ENCODE peak calls at places on chromosomes 11 and 22, in six cellular contexts. One of them, this sample, is unnamed.

GRCh38 chr22:37237371-37238268 is 6.4 kb downstream of the RAC2 start:
- DNase-seq in GM12891: no peak
- DNase-seq in HepG2: no peak
- DNase-seq in K562: no peak
- DNase-seq in H1: no peak
- DNase-seq in GM12878: no peak
- DNase-seq in this sample: no peak

GRCh38 chr11:130523609-130524008 is 75.2 kb downstream of the ADAMTS15 start:
- DNase-seq in GM12878: no peak
- DNase-seq in K562: no peak
- DNase-seq in HepG2: no peak
- DNase-seq in H1: no peak
- DNase-seq in GM12891: no peak
- DNase-seq in this sample: no peak

GRCh38 chr11:92627615-92628201 is 341.7 kb upstream of the MTNR1B start:
- DNase-seq in H1: no peak
- DNase-seq in GM12891: no peak
- DNase-seq in GM12878: no peak
- DNase-seq in K562: no peak
- DNase-seq in HepG2: no peak
- DNase-seq in this sample: no peak

GRCh38 chr11:134367781-134368180 is 36.0 kb downstream of the GLB1L2 start:
- DNase-seq in HepG2: no peak
- DNase-seq in GM12891: no peak
- DNase-seq in H1: no peak
- DNase-seq in K562: no peak
- DNase-seq in GM12878: no peak
- DNase-seq in this sample: no peak

GRCh38 chr11:128521697-128522062 is 65.7 kb downstream of the ETS1 start:
- DNase-seq in GM12891: no peak
- DNase-seq in GM12878: no peak
- DNase-seq in H1: no peak
- DNase-seq in K562: no peak
- DNase-seq in HepG2: no peak
- DNase-seq in this sample: no peak

GRCh38 chr22:26610072-26610958 is 7.5 kb downstream of the CRYBB1 start:
- DNase-seq in GM12891: peak; percentile 65
- DNase-seq in HepG2: no peak
- DNase-seq in GM12878: peak; percentile 93
- DNase-seq in H1: no peak
- DNase-seq in K562: no peak
- DNase-seq in this sample: peak; percentile 76

GRCh38 chr22:17971711-17972110 is 52.6 kb downstream of the MICAL3 start:
- DNase-seq in GM12891: no peak
- DNase-seq in H1: no peak
- DNase-seq in HepG2: no peak
- DNase-seq in K562: no peak
- DNase-seq in GM12878: no peak
- DNase-seq in this sample: no peak

GRCh38 chr11:1782831-1783724 is 19.4 kb upstream of the CTSD start:
- DNase-seq in K562: no peak
- DNase-seq in GM12878: no peak
- DNase-seq in GM12891: no peak
- DNase-seq in H1: no peak
- DNase-seq in HepG2: no peak
- DNase-seq in this sample: no peak

GRCh38 chr11:80167766-80168165 is 726.9 kb upstream of the TENM4 start:
- DNase-seq in GM12878: no peak
- DNase-seq in GM12891: no peak
- DNase-seq in H1: no peak
- DNase-seq in HepG2: no peak
- DNase-seq in K562: no peak
- DNase-seq in this sample: no peak

GRCh38 chr11:73295259-73295995 is 12.6 kb upstream of the ARHGEF17 start:
- DNase-seq in HepG2: peak; percentile 57
- DNase-seq in H1: no peak
- DNase-seq in K562: peak; percentile 80
- DNase-seq in GM12891: peak; percentile 73
- DNase-seq in GM12878: peak; percentile 31
- DNase-seq in this sample: peak; percentile 65

GRCh38 chr22:29917052-29917902 is 34.3 kb downstream of the MTMR3 start:
- DNase-seq in GM12878: no peak
- DNase-seq in GM12891: no peak
- DNase-seq in HepG2: peak; percentile 57
- DNase-seq in K562: no peak
- DNase-seq in H1: no peak
- DNase-seq in this sample: no peak

GRCh38 chr11:109605006-109605405 is 183.0 kb downstream of the C11orf87 start:
- DNase-seq in GM12878: no peak
- DNase-seq in H1: no peak
- DNase-seq in HepG2: no peak
- DNase-seq in GM12891: no peak
- DNase-seq in K562: no peak
- DNase-seq in this sample: no peak

GRCh38 chr22:20433686-20434241 is 3.9 kb downstream of the SCARF2 start:
- DNase-seq in GM12878: no peak
- DNase-seq in K562: no peak
- DNase-seq in GM12891: no peak
- DNase-seq in H1: no peak
- DNase-seq in HepG2: no peak
- DNase-seq in this sample: no peak

GRCh38 chr11:112580864-112581263 is 320.2 kb upstream of the PLET1 start:
- DNase-seq in HepG2: no peak
- DNase-seq in GM12878: no peak
- DNase-seq in GM12891: no peak
- DNase-seq in H1: no peak
- DNase-seq in K562: no peak
- DNase-seq in this sample: no peak

GRCh38 chr22:26321469-26321913 is 107.6 kb upstream of the ASPHD2 start:
- DNase-seq in GM12878: no peak
- DNase-seq in H1: no peak
- DNase-seq in HepG2: no peak
- DNase-seq in GM12891: no peak
- DNase-seq in K562: peak; percentile 15
- DNase-seq in this sample: no peak

GRCh38 chr11:72629266-72629665 is 45.0 kb downstream of the PDE2A start:
- DNase-seq in HepG2: no peak
- DNase-seq in GM12891: no peak
- DNase-seq in GM12878: no peak
- DNase-seq in K562: no peak
- DNase-seq in H1: no peak
- DNase-seq in this sample: no peak

GRCh38 chr11:9016916-9017642 is 13.3 kb upstream of the NRIP3 start:
- DNase-seq in GM12878: no peak
- DNase-seq in H1: no peak
- DNase-seq in HepG2: no peak
- DNase-seq in GM12891: no peak
- DNase-seq in K562: no peak
- DNase-seq in this sample: no peak

GRCh38 chr11:75773595-75774353 is 5.2 kb downstream of the DGAT2 start:
- DNase-seq in GM12878: peak; percentile 92
- DNase-seq in GM12891: peak; percentile 77
- DNase-seq in HepG2: no peak
- DNase-seq in H1: no peak
- DNase-seq in K562: no peak
- DNase-seq in this sample: peak; percentile 75

GRCh38 chr11:58567889-58568512 is 7.7 kb downstream of the LPXN start:
- DNase-seq in GM12878: no peak
- DNase-seq in HepG2: peak; percentile 49
- DNase-seq in H1: peak; percentile 29
- DNase-seq in GM12891: no peak
- DNase-seq in K562: peak; percentile 61
- DNase-seq in this sample: no peak

GRCh38 chr11:94910779-94911178 is 62.6 kb downstream of the CWC15 start:
- DNase-seq in H1: no peak
- DNase-seq in HepG2: no peak
- DNase-seq in GM12891: no peak
- DNase-seq in K562: no peak
- DNase-seq in GM12878: no peak
- DNase-seq in this sample: no peak

GRCh38 chr11:2178906-2179494 is 7.4 kb upstream of the TH start:
- DNase-seq in H1: no peak
- DNase-seq in K562: no peak
- DNase-seq in GM12891: no peak
- DNase-seq in GM12878: no peak
- DNase-seq in HepG2: peak; percentile 32
- DNase-seq in this sample: no peak

GRCh38 chr11:40295466-40295865 is 1164.0 kb downstream of the LRRC4C start:
- DNase-seq in H1: no peak
- DNase-seq in GM12891: no peak
- DNase-seq in GM12878: no peak
- DNase-seq in HepG2: no peak
- DNase-seq in K562: no peak
- DNase-seq in this sample: no peak

GRCh38 chr11:40294343-40294723 is 1165.1 kb downstream of the LRRC4C start:
- DNase-seq in GM12891: no peak
- DNase-seq in H1: no peak
- DNase-seq in GM12878: no peak
- DNase-seq in HepG2: no peak
- DNase-seq in K562: no peak
- DNase-seq in this sample: no peak

GRCh38 chr11:40291304-40292100 is 1168.0 kb downstream of the LRRC4C start:
- DNase-seq in HepG2: no peak
- DNase-seq in GM12891: no peak
- DNase-seq in GM12878: no peak
- DNase-seq in H1: no peak
- DNase-seq in K562: no peak
- DNase-seq in this sample: no peak

GRCh38 chr11:40293655-40294342 is 1165.7 kb downstream of the LRRC4C start:
- DNase-seq in GM12878: peak; percentile 30
- DNase-seq in HepG2: peak; percentile 61
- DNase-seq in GM12891: peak; percentile 56
- DNase-seq in K562: peak; percentile 64
- DNase-seq in H1: peak; percentile 56
- DNase-seq in this sample: peak; percentile 36

DNA sequence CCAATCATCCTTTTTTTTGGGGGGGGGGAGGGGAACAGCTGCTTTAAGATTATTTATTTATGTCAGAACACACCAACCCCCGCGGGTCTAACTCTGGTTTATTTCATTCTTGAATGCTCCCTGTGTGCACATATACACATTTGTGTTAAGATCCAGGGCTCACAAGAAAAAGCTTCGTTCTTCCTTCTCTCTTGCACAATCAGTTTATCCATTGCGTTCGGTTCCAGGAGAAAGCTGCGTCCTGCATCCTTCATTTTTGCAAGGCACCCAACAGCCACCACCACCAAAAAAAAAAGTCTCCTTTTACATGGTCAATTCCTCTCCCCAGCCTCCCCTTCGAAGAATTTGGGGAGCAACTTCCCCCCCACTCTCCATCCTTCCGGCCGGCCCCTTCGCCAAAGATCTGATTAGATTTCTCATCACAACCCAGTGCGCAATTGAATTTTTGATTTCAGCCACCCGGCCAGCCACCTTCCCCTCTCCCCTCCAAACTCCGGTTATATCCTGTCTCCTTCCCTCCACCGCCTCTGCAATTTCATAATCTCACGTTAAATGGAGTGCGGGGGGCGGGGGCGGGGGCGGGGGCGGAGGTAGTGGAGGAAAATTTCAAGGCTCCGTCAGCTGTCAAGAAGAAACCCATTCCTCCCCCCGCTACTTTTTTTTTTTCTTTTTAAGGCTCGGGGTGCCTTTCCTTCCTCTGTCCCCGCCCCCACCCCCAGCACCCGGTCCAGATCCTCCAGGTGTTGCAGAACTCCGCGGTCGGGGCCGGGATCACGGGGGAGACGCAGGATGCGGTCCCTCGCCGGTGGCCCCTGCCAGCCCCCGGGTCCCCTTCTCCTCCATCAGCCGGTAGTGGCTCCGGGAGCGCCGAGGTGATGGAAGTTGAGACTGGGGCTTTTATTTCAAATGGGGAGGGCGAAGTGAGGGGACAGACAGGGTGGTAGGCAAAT is 1166.5 kb downstream of the LRRC4C start:
- DNase-seq in HepG2: no peak
- DNase-seq in H1: no peak
- DNase-seq in K562: no peak
- DNase-seq in GM12891: no peak
- DNase-seq in GM12878: no peak
- DNase-seq in this sample: no peak
- TF ChIP-seq TAF1 in HepG2: no peak
- TF ChIP-seq TAF1 in H1: no peak
- TF ChIP-seq TAF1 in K562: no peak
- TF ChIP-seq TAF1 in GM12891: no peak
- TF ChIP-seq TAF1 in GM12878: no peak
- TF ChIP-seq TAF1 in this sample: no peak

GRCh38 chr11:16223558-16223957 is 132.8 kb downstream of the SOX6 start:
- DNase-seq in GM12878: no peak
- DNase-seq in H1: no peak
- DNase-seq in K562: no peak
- DNase-seq in GM12891: no peak
- DNase-seq in HepG2: no peak
- DNase-seq in this sample: no peak

GRCh38 chr11:16225623-16226022 is 130.7 kb downstream of the SOX6 start:
- DNase-seq in HepG2: no peak
- DNase-seq in GM12878: no peak
- DNase-seq in H1: no peak
- DNase-seq in K562: no peak
- DNase-seq in GM12891: no peak
- DNase-seq in this sample: no peak

GRCh38 chr11:16226245-16226644 is 130.1 kb downstream of the SOX6 start:
- DNase-seq in HepG2: peak; percentile 56
- DNase-seq in H1: no peak
- DNase-seq in K562: no peak
- DNase-seq in GM12891: no peak
- DNase-seq in GM12878: no peak
- DNase-seq in this sample: no peak
- TF ChIP-seq POLR2AphosphoS5 in HepG2: no peak
- TF ChIP-seq POLR2AphosphoS5 in H1: no peak
- TF ChIP-seq POLR2AphosphoS5 in K562: no peak
- TF ChIP-seq POLR2AphosphoS5 in GM12891: no peak
- TF ChIP-seq POLR2AphosphoS5 in GM12878: no peak
- TF ChIP-seq POLR2AphosphoS5 in this sample: no peak

GRCh38 chr11:63609971-63610580 is 4.2 kb downstream of the PLAAT3 start:
- DNase-seq in K562: no peak
- DNase-seq in GM12878: no peak
- DNase-seq in GM12891: no peak
- DNase-seq in H1: no peak
- DNase-seq in HepG2: no peak
- DNase-seq in this sample: no peak
- TF ChIP-seq POLR2A in K562: no peak
- TF ChIP-seq POLR2A in GM12878: no peak
- TF ChIP-seq POLR2A in GM12891: no peak
- TF ChIP-seq POLR2A in H1: no peak
- TF ChIP-seq POLR2A in HepG2: no peak
- TF ChIP-seq POLR2A in this sample: no peak

DNA sequence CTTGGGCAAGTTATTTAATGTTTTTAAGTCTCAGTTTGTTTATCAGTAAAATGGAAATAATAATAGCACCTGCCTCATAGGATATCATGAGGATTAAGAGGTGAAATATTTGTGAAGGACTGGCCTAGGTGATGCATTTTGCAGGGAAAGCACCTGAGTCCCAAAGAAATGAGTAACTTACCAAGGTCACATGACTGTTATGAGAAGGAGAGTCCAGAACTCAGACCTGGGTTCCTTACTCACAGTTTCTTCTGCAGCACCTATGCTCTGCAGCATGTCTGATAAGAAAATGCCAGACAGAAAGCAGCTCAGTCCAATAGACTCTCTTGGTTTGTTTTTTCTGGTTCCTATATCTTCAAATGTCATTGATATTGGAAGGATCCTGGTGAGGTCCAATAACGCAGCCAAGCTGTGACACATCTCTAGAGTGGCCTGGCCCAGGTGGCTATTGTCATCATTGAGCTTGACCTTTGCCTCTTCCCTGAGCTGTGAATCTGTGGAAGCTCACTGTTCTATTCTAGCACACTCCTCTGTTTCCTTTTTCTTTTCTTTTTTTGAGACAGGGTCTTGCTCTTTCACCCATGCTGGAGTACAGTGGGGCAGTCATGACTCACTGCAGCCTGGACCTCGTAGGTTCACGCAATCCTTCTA is 174.7 kb upstream of the NAV2 start:
- DNase-seq in HepG2: no peak
- DNase-seq in K562: no peak
- DNase-seq in GM12891: no peak
- DNase-seq in H1: no peak
- DNase-seq in GM12878: no peak
- DNase-seq in this sample: no peak
- TF ChIP-seq TAF1 in HepG2: no peak
- TF ChIP-seq TAF1 in K562: no peak
- TF ChIP-seq TAF1 in GM12891: no peak
- TF ChIP-seq TAF1 in H1: no peak
- TF ChIP-seq TAF1 in GM12878: no peak
- TF ChIP-seq TAF1 in this sample: no peak

This sample was measured in GM12892.